ENCODE peak calls at places on chromosomes 3 and 15, in nine cellular contexts. F is GM19239; A is hepatocyte; H is posterior vena cava; L is activated CD4-positive, alpha-beta T cell treated with anti-CD3 and anti-CD28 coated beads, Interleukin-2, amount 10 ng/mL, durations not matched to agents 7 days and 5 days; P is NCI-H524; M is SK-MEL-5; Z is activated T-cell treated with anti-CD3 and anti-CD28 coated beads, Interleukin-2, amount 50 U/mL, for 72 hours; X is AG08395. T is an unnamed sample.

GRCh38 chr15:51629612-51630011 is 7.0 kb upstream of the DMXL2 start:
- DNase-seq in F (no peak), A (no peak), H (no peak), L (no peak), P (no peak), M (no peak), Z (no peak), X (no peak), T (no peak)

GRCh38 chr3:55476515-55476914 is 10.6 kb downstream of the WNT5A start:
- DNase-seq in F (no peak), A (no peak), H (no peak), L (no peak), P (no peak), M (peak; percentile 80), Z (no peak), X (peak; percentile 63), T (no peak)

GRCh38 chr3:152937234-152937633 is 102.3 kb downstream of the P2RY1 start:
- DNase-seq in F (no peak), A (no peak), H (no peak), L (no peak), P (no peak), M (no peak), Z (no peak), X (no peak), T (no peak)

GRCh38 chr3:29565236-29565635 is 284.4 kb downstream of the RBMS3 start:
- DNase-seq in F (no peak), A (no peak), H (no peak), L (no peak), P (no peak), M (peak; percentile 28), Z (no peak), X (no peak), T (no peak)

GRCh38 chr15:37789881-37790280 is 144.6 kb upstream of the TMCO5A start:
- DNase-seq in F (no peak), A (no peak), H (no peak), L (no peak), P (no peak), M (no peak), Z (no peak), X (peak; percentile 65), T (no peak)

GRCh38 chr15:60591491-60592385 is 112.8 kb upstream of the ICE2 start:
- DNase-seq in F (peak; percentile 45), A (peak; percentile 63), H (peak; percentile 83), L (peak; percentile 60), P (peak; percentile 64), M (peak; percentile 32), Z (peak; percentile 55), X (peak; percentile 38), T (peak; percentile 19)

GRCh38 chr3:189947948-189948723 is 172.6 kb downstream of the P3H2 start:
- DNase-seq in F (no peak), A (peak; percentile 34), H (no peak), L (peak; percentile 36), P (peak; percentile 13), M (peak; percentile 60), Z (peak; percentile 25), X (peak; percentile 41), T (peak; percentile 79)

GRCh38 chr3:124783696-124784095 is 53.4 kb downstream of the UMPS start:
- DNase-seq in F (no peak), A (no peak), H (no peak), L (no peak), P (no peak), M (no peak), Z (no peak), X (no peak), T (no peak)

GRCh38 chr3:169667710-169668080 is 4.2 kb upstream of the MECOM start:
- DNase-seq in F (no peak), A (no peak), H (no peak), L (no peak), P (no peak), M (no peak), Z (no peak), X (no peak), T (no peak)

GRCh38 chr3:66372681-66373350 is 128.0 kb downstream of the LRIG1 start:
- DNase-seq in F (no peak), A (peak; percentile 47), H (no peak), L (peak; percentile 24), P (no peak), M (peak; percentile 50), Z (peak; percentile 47), X (peak; percentile 37), T (peak; percentile 4)

GRCh38 chr3:124263168-124263567 is 271.2 kb upstream of the ROPN1 start:
- DNase-seq in F (no peak), A (peak; percentile 20), H (no peak), L (no peak), P (no peak), M (peak; percentile 26), Z (no peak), X (peak; percentile 79), T (peak; percentile 17)

GRCh38 chr3:58198362-58198761 is 12.4 kb downstream of the DNASE1L3 start:
- DNase-seq in F (no peak), A (no peak), H (peak; percentile 22), L (no peak), P (no peak), M (no peak), Z (no peak), X (no peak), T (no peak)

GRCh38 chr15:76058714-76059319 is 968 bp upstream of the TMEM266 start:
- DNase-seq in F (peak; percentile 26), A (peak; percentile 43), H (no peak), L (no peak), P (peak; percentile 67), M (peak; percentile 63), Z (peak; percentile 36), X (no peak), T (peak; percentile 54)

GRCh38 chr3:119559441-119559963 is at the start of gene CD80:
- DNase-seq in F (no peak), A (peak; percentile 69), H (no peak), L (peak; percentile 78), P (no peak), M (peak; percentile 74), Z (peak; percentile 75), X (peak; percentile 49), T (peak; percentile 63)

GRCh38 chr15:33278816-33279612 is 31.8 kb upstream of the RYR3 start:
- DNase-seq in F (no peak), A (peak; percentile 75), H (peak; percentile 80), L (no peak), P (no peak), M (peak; percentile 64), Z (no peak), X (peak; percentile 81), T (peak; percentile 68)

GRCh38 chr15:83733206-83733605 is 79.3 kb downstream of the ADAMTSL3 start:
- DNase-seq in F (no peak), A (no peak), H (no peak), L (no peak), P (no peak), M (peak; percentile 35), Z (no peak), X (peak; percentile 52), T (peak; percentile 30)

GRCh38 chr3:159249472-159250131 is 447.7 kb downstream of the MFSD1 start:
- DNase-seq in F (no peak), A (no peak), H (no peak), L (no peak), P (no peak), M (no peak), Z (no peak), X (no peak), T (no peak)

GRCh38 chr15:55969582-55969981 is 23.8 kb downstream of the NEDD4 start:
- DNase-seq in F (no peak), A (no peak), H (no peak), L (no peak), P (no peak), M (no peak), Z (no peak), X (no peak), T (no peak)

GRCh38 chr3:42891042-42891441 is 14.9 kb upstream of the ZNF662 start:
- DNase-seq in F (no peak), A (no peak), H (no peak), L (no peak), P (no peak), M (no peak), Z (no peak), X (no peak), T (no peak)

T was measured in A673.